ENCODE peak calls at places on chromosome 6, in eight cellular contexts. Q is kidney, H is tibial artery, P is sigmoid colon, B is heart right ventricle, Z is PC-3, X is WTC11, U is mammary epithelial cell. O is an unnamed sample.

GRCh38 chr6:28142446-28142845 is 763 bp downstream of the ZKSCAN8 start:
- DNase-seq in P (no peak), X (no peak), Z (peak), H (no peak), B (no peak), Q (no peak), U (peak), O (no peak)

GRCh38 chr6:71138416-71138815 is 150.2 kb upstream of the OGFRL1 start:
- DNase-seq in H (no peak), Z (no peak), U (peak), Q (no peak), X (no peak), P (no peak), B (no peak), O (no peak)

GRCh38 chr6:37972994-37973757 is 153.6 kb downstream of the ZFAND3 start:
- DNase-seq in B (no peak), P (no peak), H (no peak), Z (no peak), U (no peak), X (no peak), Q (no peak), O (no peak)

GRCh38 chr6:95244749-95245148 is 332.6 kb upstream of the MANEA start:
- DNase-seq in Q (no peak), U (peak), X (no peak), H (no peak), B (no peak), P (no peak), Z (peak), O (no peak)

GRCh38 chr6:72620866-72621242 is 1.0 kb upstream of the KCNQ5 start:
- DNase-seq in U (no peak), P (no peak), Q (peak), B (no peak), H (no peak), Z (no peak), X (peak), O (peak)

GRCh38 chr6:89793586-89793985 is 26.0 kb downstream of the MDN1 start:
- DNase-seq in B (peak), X (no peak), U (no peak), Z (no peak), H (no peak), P (no peak), Q (no peak), O (no peak)

GRCh38 chr6:5053864-5054426 is 31.2 kb upstream of the PPP1R3G start:
- DNase-seq in B (no peak), X (no peak), U (no peak), H (no peak), P (no peak), Z (no peak), Q (no peak), O (no peak)

GRCh38 chr6:75280131-75280855 is 4.3 kb downstream of the TMEM30A start:
- DNase-seq in P (no peak), U (no peak), Z (no peak), H (no peak), B (no peak), Q (no peak), X (no peak), O (no peak)

GRCh38 chr6:157688960-157689599 is 134.0 kb upstream of the SNX9 start:
- DNase-seq in B (no peak), Z (peak), X (peak), P (peak), Q (no peak), U (no peak), H (no peak), O (no peak)

GRCh38 chr6:29825848-29826247 is 1.8 kb upstream of the HLA-G start:
- DNase-seq in X (no peak), B (no peak), P (no peak), H (no peak), Q (no peak), U (peak), Z (no peak), O (no peak)

GRCh38 chr6:18121580-18122127 is 823 bp downstream of the NHLRC1 start:
- DNase-seq in B (no peak), H (no peak), Q (no peak), Z (no peak), P (peak), X (peak), U (no peak), O (no peak)

GRCh38 chr6:169454204-169454871 is 200.7 kb upstream of the THBS2 start:
- DNase-seq in H (no peak), Z (no peak), X (no peak), Q (no peak), B (no peak), P (peak), U (peak), O (no peak)

GRCh38 chr6:815348-815738 is 122.4 kb upstream of the EXOC2 start:
- DNase-seq in H (no peak), Q (no peak), B (no peak), P (no peak), Z (no peak), X (peak), U (no peak), O (no peak)

GRCh38 chr6:98847767-98848538 is 13.6 kb downstream of the POU3F2 start:
- DNase-seq in H (peak), Z (no peak), B (no peak), U (no peak), X (no peak), Q (peak), P (peak), O (no peak)

GRCh38 chr6:15400572-15401004 is 154.7 kb downstream of the JARID2 start:
- DNase-seq in U (no peak), H (no peak), Z (peak), B (peak), X (peak), P (peak), Q (no peak), O (no peak)

GRCh38 chr6:134148566-134148965 is 96.1 kb upstream of the SLC2A12 start:
- DNase-seq in H (no peak), B (no peak), P (no peak), Q (no peak), X (no peak), U (no peak), Z (no peak), O (no peak)

GRCh38 chr6:131729550-131729949 is 18.7 kb upstream of the CTAGE9 start:
- DNase-seq in U (no peak), B (no peak), P (no peak), Q (no peak), Z (no peak), X (no peak), H (no peak), O (no peak)

GRCh38 chr6:127496471-127496870 is 22.7 kb downstream of the MTCL3 start:
- DNase-seq in B (no peak), X (no peak), Q (no peak), P (no peak), U (peak), H (no peak), Z (peak), O (no peak)

GRCh38 chr6:17472653-17473183 is 79.3 kb downstream of the CAP2 start:
- DNase-seq in B (no peak), Z (peak), X (no peak), U (no peak), Q (no peak), P (no peak), H (no peak), O (no peak)

GRCh38 chr6:157172088-157172768 is 151.1 kb downstream of the TMEM242 start:
- DNase-seq in X (no peak), Z (no peak), H (no peak), P (no peak), B (no peak), Q (no peak), U (no peak), O (no peak)

GRCh38 chr6:116530436-116530835 is 15.0 kb downstream of the TRAPPC3L start:
- DNase-seq in P (no peak), H (no peak), Q (no peak), X (no peak), U (no peak), B (no peak), Z (peak), O (no peak)

GRCh38 chr6:126812651-126813050 is 305.8 kb upstream of the RSPO3 start:
- DNase-seq in Q (no peak), B (no peak), X (no peak), Z (no peak), U (no peak), H (no peak), P (no peak), O (no peak)

GRCh38 chr6:38305995-38306681 is 333.6 kb downstream of the BTBD9 start:
- DNase-seq in U (no peak), X (no peak), H (no peak), Q (no peak), Z (no peak), B (peak), P (no peak), O (no peak)

GRCh38 chr6:158293122-158293521 is 19.1 kb upstream of the TULP4 start:
- DNase-seq in B (no peak), P (no peak), X (no peak), U (no peak), Z (no peak), H (no peak), Q (no peak), O (no peak)

GRCh38 chr6:35294308-35294945 is 3.2 kb upstream of the DEF6 start:
- DNase-seq in B (no peak), X (peak), U (peak), P (peak), Z (peak), Q (no peak), H (peak), O (peak)

GRCh38 chr6:39608652-39609345 is 116.4 kb downstream of the KIF6 start:
- DNase-seq in P (no peak), B (no peak), Z (no peak), H (no peak), U (no peak), Q (no peak), X (no peak), O (no peak)

GRCh38 chr6:142764306-142764705 is 180.7 kb downstream of the HIVEP2 start:
- DNase-seq in X (no peak), B (no peak), Q (no peak), U (no peak), Z (no peak), H (no peak), P (no peak), O (no peak)

GRCh38 chr6:156832166-156832743 is 55.1 kb downstream of the ARID1B start:
- DNase-seq in H (no peak), Z (peak), X (no peak), P (no peak), U (peak), B (peak), Q (no peak), O (no peak)

GRCh38 chr6:90004511-90004910 is 110.2 kb downstream of the GJA10 start:
- DNase-seq in X (no peak), U (no peak), H (no peak), P (no peak), B (no peak), Z (no peak), Q (no peak), O (no peak)

GRCh38 chr6:130958468-130958867 is 104.6 kb downstream of the EPB41L2 start:
- DNase-seq in H (no peak), Q (no peak), X (no peak), B (no peak), P (no peak), Z (peak), U (peak), O (no peak)

GRCh38 chr6:79676785-79677736 is 45.9 kb downstream of the SH3BGRL2 start:
- DNase-seq in Z (no peak), X (no peak), B (no peak), U (no peak), H (no peak), Q (no peak), P (no peak), O (no peak)

GRCh38 chr6:114580882-114581281 is 238.1 kb upstream of the HS3ST5 start:
- DNase-seq in H (no peak), Q (no peak), X (no peak), Z (peak), U (no peak), P (no peak), B (no peak), O (no peak)

GRCh38 chr6:164243949-164244348 is 829.4 kb downstream of the QKI start:
- DNase-seq in Z (peak), B (no peak), H (no peak), Q (no peak), U (no peak), P (no peak), X (no peak), O (no peak)

GRCh38 chr6:36631326-36632046 is 37.3 kb downstream of the SRSF3 start:
- DNase-seq in X (no peak), U (no peak), B (no peak), P (no peak), H (no peak), Q (no peak), Z (no peak), O (peak)

GRCh38 chr6:156839591-156840001 is 62.4 kb downstream of the ARID1B start:
- DNase-seq in B (peak), H (no peak), U (no peak), P (peak), Q (no peak), Z (no peak), X (no peak), O (no peak)

GRCh38 chr6:16698163-16698533 is 63.1 kb downstream of the ATXN1 start:
- DNase-seq in P (no peak), X (no peak), Q (no peak), U (peak), H (no peak), Z (no peak), B (no peak), O (no peak)

GRCh38 chr6:42782689-42783176 is 881 bp downstream of the BICRAL start:
- DNase-seq in Q (peak), U (peak), B (peak), H (peak), P (peak), X (peak), Z (peak), O (no peak)

GRCh38 chr6:21808045-21808470 is 214.5 kb downstream of the SOX4 start:
- DNase-seq in P (no peak), Z (peak), H (no peak), U (peak), X (no peak), B (peak), Q (no peak), O (no peak)

GRCh38 chr6:56851541-56852248 is 103.2 kb upstream of the BEND6 start:
- DNase-seq in Z (peak), H (no peak), B (peak), Q (no peak), P (peak), X (peak), U (peak), O (no peak)
- TF ChIP-seq CTCF in Z (peak), H (peak), B (peak), Q (peak), P (peak), X (peak), U (peak), O (peak)

DNA sequence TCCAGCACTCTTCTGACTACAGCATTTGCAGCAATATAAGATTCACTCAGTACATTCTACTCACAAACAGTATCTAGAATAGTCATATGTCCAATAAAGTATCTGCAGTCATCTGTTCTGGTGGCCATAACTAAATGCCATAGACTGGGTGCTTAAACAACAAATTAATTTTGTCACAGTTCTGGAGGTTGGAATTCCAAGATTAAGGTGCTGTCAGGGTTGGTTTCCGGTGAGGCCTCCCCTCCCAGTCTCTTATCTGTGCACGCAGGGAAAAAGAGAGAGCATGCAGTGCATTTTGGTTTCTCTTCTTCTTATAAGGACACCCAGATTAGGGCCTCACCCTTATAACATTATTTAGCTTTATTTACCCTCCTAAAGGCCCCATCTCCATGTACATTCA is 21.3 kb upstream of the NUS1 start:
- DNase-seq in Z (no peak), X (no peak), B (no peak), H (no peak), U (no peak), P (no peak), Q (no peak), O (no peak)
- TF ChIP-seq CTCF in Z (no peak), X (no peak), B (no peak), H (no peak), U (no peak), P (no peak), Q (no peak), O (no peak)

GRCh38 chr6:84284428-84285033 is 57.1 kb upstream of the CEP162 start:
- DNase-seq in X (peak), B (no peak), P (no peak), Z (peak), H (no peak), U (peak), Q (no peak), O (no peak)
- TF ChIP-seq CTCF in X (peak), B (peak), P (no peak), Z (peak), H (peak), U (peak), Q (no peak), O (peak)

DNA sequence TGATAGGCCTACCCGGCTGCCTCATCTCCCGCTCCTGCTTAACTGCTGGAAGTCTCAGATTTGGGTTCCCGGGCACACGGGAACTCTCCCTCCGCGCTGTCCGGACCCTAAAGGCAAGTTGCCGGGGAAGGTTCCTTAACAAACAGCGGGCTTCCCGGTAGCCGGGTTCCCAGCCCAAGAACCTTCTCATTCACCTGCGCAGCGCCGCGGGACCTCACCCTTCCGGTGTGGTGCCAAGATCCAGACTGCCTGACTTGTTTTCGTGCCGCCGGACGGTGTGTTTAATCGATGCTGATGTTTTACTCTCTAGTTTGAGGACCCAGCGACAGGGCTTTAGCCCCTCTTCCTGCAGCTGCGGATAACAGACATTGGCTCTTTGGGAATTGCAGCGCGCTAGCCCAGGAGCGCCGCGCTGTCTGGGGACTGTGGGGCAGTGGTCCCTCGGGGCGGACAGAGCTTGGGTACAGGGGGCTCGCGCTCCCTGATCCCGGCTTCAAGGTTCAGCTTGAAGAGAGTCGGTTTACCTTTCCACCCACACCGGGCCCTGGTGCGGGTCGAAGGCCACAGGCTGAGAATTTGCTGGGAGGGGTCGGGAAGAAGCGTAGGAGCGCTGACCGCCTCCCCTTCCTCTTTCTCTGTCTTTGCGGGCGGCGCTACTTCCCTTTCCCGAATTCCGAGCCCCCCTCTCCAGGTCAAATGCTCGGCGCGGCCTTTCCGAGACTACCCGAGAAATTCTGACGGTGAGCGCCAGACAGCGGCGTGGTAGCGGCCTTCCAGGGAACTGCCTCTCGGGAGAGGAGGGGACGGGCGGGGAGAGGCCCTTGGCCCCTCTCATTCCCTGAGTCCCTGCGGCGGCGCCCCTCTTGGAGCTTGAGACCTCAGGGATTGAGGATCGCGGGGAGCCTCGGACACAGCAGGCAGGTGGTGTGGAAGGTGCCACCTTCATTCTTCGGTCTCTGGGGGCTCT is 17.2 kb downstream of the ABT1 start:
- DNase-seq in H (no peak), Z (no peak), Q (peak), B (no peak), X (peak), U (no peak), P (no peak), O (no peak)
- TF ChIP-seq CTCF in H (no peak), Z (no peak), Q (no peak), B (no peak), X (no peak), U (no peak), P (no peak), O (peak)

DNA sequence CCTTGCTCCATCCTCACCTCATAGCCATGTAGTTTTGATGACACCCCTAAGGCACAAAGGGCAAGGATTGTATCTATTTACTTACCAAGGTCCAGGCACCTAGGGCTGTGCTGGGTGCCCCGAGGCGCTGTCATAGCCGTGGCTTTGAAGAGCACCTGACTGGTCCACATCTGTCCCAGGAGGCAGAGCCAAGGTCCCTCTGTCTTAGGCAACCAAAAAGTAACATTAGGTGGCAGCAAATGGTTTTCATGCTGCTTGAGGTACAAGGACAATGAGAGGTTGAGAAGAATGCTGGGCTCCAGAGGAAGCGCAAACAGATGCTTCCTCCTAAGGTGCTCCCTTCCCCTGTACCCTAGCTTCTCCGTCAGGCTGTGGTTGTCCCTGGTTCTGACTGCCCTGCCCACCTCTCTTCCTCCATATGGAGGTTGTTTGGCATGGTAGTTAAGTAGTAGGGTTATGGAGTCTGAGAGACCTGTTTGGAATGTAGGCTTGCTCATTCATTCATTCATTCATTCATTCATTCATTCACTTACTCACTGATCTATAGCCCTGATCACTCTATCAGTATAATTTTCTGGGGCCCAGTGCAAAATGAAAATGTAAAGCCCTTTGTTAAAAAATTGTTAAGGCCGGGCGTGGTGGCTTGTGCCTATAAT is 3.0 kb upstream of the UQCC2 start:
- DNase-seq in U (no peak), Q (peak), H (no peak), Z (no peak), B (no peak), P (no peak), X (no peak), O (no peak)
- TF ChIP-seq CTCF in U (no peak), Q (no peak), H (no peak), Z (no peak), B (no peak), P (no peak), X (no peak), O (no peak)

GRCh38 chr6:113122060-113122459 is 735.1 kb upstream of the MARCKS start:
- DNase-seq in X (peak), H (no peak), P (no peak), B (no peak), U (peak), Z (peak), Q (no peak), O (no peak)
- TF ChIP-seq CTCF in X (no peak), H (no peak), P (no peak), B (peak), U (peak), Z (peak), Q (no peak), O (peak)

DNA sequence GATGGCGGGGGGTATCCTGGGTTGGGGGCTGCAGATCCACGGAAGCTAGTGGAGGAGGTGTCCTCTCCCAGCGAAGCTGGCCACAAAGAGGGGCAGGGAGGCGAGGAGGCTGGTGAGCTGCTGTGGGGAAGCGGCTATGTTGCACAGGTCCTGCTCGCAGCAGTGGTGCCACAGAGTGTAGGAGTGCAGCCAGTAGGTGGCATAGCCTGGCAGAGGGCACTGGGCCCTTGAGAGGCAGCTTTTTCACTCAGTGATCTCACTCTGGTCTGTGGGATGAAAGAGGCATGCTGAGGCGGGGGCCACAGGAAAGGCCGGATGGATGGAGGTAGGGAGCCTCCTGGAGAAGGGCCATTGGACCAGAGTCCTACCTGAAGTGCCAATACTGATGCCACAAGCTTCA is 2.9 kb upstream of the LY6G6D start:
- DNase-seq in Z (peak), Q (no peak), H (no peak), B (peak), X (no peak), P (no peak), U (no peak), O (no peak)
- TF ChIP-seq CTCF in Z (peak), Q (peak), H (peak), B (peak), X (no peak), P (no peak), U (peak), O (peak)

O was measured in chondrocyte.